ENCODE peak calls at places on chromosomes 16 and 17, in seven cellular contexts. J is prostate gland, R is left ventricle myocardium inferior, C is adrenal gland, X is cardiac muscle cell, W is stomach, P is OCI-LY7. K is an unnamed sample. For H3K4me1, the result is how much of the 10 kb centered on the place peaks cover.

GRCh38 chr16:23072084-23072599 is 77.1 kb downstream of the USP31 start:
- DNase-seq in R (peak), X (peak), J (peak), C (peak), W (peak), P (no peak), K (peak)

GRCh38 chr17:681738-682137 is 32.9 kb downstream of the VPS53 start:
- DNase-seq in R (no peak), C (no peak), X (peak), P (no peak), W (no peak), J (no peak), K (no peak)

GRCh38 chr17:40320771-40321501 is 12.0 kb downstream of the RARA start:
- DNase-seq in R (peak), C (no peak), X (peak), W (no peak), P (no peak), J (no peak), K (no peak)

GRCh38 chr16:66640724-66641314 is 36.3 kb downstream of the CMTM3 start:
- DNase-seq in R (no peak), C (peak), W (no peak), J (no peak), P (no peak), X (no peak), K (no peak)

GRCh38 chr16:56389554-56389953 is 35.8 kb downstream of the AMFR start:
- DNase-seq in P (no peak), C (no peak), J (no peak), R (no peak), W (no peak), X (peak), K (peak)

GRCh38 chr17:74408262-74408661 is 23.6 kb upstream of the GPRC5C start:
- DNase-seq in X (peak), C (no peak), J (no peak), P (peak), W (peak), R (no peak), K (no peak)

GRCh38 chr16:89123001-89123830 is 29.6 kb downstream of the ACSF3 start:
- DNase-seq in R (peak), J (no peak), W (no peak), C (no peak), X (no peak), P (no peak), K (no peak)

GRCh38 chr17:5121186-5121841 is 5.5 kb downstream of the USP6 start:
- DNase-seq in W (peak), C (no peak), X (no peak), P (no peak), R (no peak), J (no peak), K (no peak)

GRCh38 chr16:30910427-30911029 is 12.8 kb upstream of the FBXL19 start:
- DNase-seq in J (no peak), P (no peak), C (no peak), R (no peak), W (no peak), X (no peak), K (peak)

GRCh38 chr16:10539793-10540192 is 40.6 kb downstream of the EMP2 start:
- DNase-seq in J (no peak), R (no peak), P (no peak), W (no peak), C (no peak), X (no peak), K (no peak)

GRCh38 chr16:59385953-59386352 is 651.8 kb upstream of the GOT2 start:
- DNase-seq in R (no peak), C (peak), W (no peak), J (no peak), X (peak), P (no peak), K (no peak)

GRCh38 chr17:62724398-62725146 is 83.5 kb downstream of the MARCHF10 start:
- DNase-seq in P (peak), J (peak), C (no peak), R (no peak), W (no peak), X (no peak), K (peak)

GRCh38 chr17:78862073-78863023 is 21.7 kb upstream of the USP36 start:
- DNase-seq in X (peak), C (peak), J (no peak), W (peak), P (no peak), R (peak), K (peak)

GRCh38 chr17:80785477-80786178 is 206.0 kb upstream of the CHMP6 start:
- DNase-seq in J (no peak), C (peak), X (no peak), R (no peak), P (no peak), W (no peak), K (no peak)

GRCh38 chr17:65005858-65006257 is 50.7 kb downstream of the GNA13 start:
- DNase-seq in R (no peak), J (no peak), C (peak), W (no peak), X (no peak), P (no peak), K (no peak)

GRCh38 chr16:52492789-52493357 is 54.1 kb downstream of the TOX3 start:
- DNase-seq in W (no peak), X (no peak), P (no peak), C (no peak), R (no peak), J (no peak), K (no peak)

GRCh38 chr17:65785109-65785508 is 223.7 kb upstream of the AXIN2 start:
- DNase-seq in X (peak), J (peak), C (no peak), P (no peak), R (no peak), W (no peak), K (peak)

GRCh38 chr16:66359811-66360608 is 6.5 kb upstream of the CDH5 start:
- DNase-seq in P (no peak), C (peak), J (no peak), W (no peak), R (peak), X (peak), K (no peak)

GRCh38 chr17:76872221-76872873 is 4.1 kb downstream of the MGAT5B start:
- DNase-seq in R (no peak), W (no peak), X (peak), J (no peak), C (no peak), P (no peak), K (peak)

GRCh38 chr17:57534863-57535651 is 210.0 kb downstream of the CCDC182 start:
- DNase-seq in X (peak), J (peak), R (no peak), P (no peak), W (no peak), C (peak), K (no peak)

GRCh38 chr17:76732734-76733617 is 4.2 kb downstream of the SRSF2 start:
- DNase-seq in R (no peak), C (no peak), W (no peak), X (peak), P (peak), J (no peak), K (no peak)

GRCh38 chr17:37650419-37651003 is 7.3 kb upstream of the DDX52 start:
- DNase-seq in X (peak), P (peak), J (no peak), W (no peak), C (peak), R (no peak), K (no peak)

GRCh38 chr17:74233937-74234336 is 20.6 kb downstream of the TTYH2 start:
- DNase-seq in J (no peak), C (no peak), W (no peak), R (no peak), X (no peak), P (no peak), K (no peak)

GRCh38 chr16:79653337-79654000 is 52.9 kb upstream of the MAF start:
- DNase-seq in W (no peak), J (no peak), C (peak), P (no peak), X (peak), R (peak), K (no peak)

GRCh38 chr16:49776085-49776501 is 79.8 kb downstream of the ZNF423 start:
- DNase-seq in P (no peak), C (no peak), W (no peak), R (peak), X (peak), J (no peak), K (no peak)

GRCh38 chr16:89045181-89045815 is 48.4 kb upstream of the ACSF3 start:
- DNase-seq in W (no peak), C (no peak), P (no peak), R (peak), X (no peak), J (no peak), K (no peak)

GRCh38 chr17:68288804-68289203 is 2.1 kb downstream of the SLC16A6 start:
- DNase-seq in X (no peak), C (no peak), W (no peak), P (peak), R (no peak), J (no peak), K (no peak)

GRCh38 chr17:63680700-63681099 is 19.2 kb downstream of the LIMD2 start:
- DNase-seq in C (no peak), W (no peak), X (no peak), R (no peak), J (no peak), P (no peak), K (no peak)

GRCh38 chr16:50160495-50161164 is 7.5 kb downstream of the TENT4B start:
- DNase-seq in X (peak), R (no peak), C (no peak), P (no peak), J (no peak), W (no peak), K (no peak)

GRCh38 chr16:89536886-89537548 is 23.5 kb upstream of the RPL13 start:
- DNase-seq in R (no peak), P (no peak), C (no peak), X (no peak), J (no peak), W (no peak), K (no peak)

GRCh38 chr16:47519996-47520679 is 59.0 kb downstream of the PHKB start:
- DNase-seq in X (no peak), C (no peak), J (no peak), W (no peak), P (no peak), R (no peak), K (no peak)

GRCh38 chr17:79002291-79002690 is 7.3 kb downstream of the CANT1 start:
- DNase-seq in W (no peak), X (no peak), J (no peak), P (no peak), C (no peak), R (no peak), K (no peak)

GRCh38 chr17:48002920-48003685 is 32.2 kb downstream of the CDK5RAP3 start:
- DNase-seq in R (no peak), W (no peak), P (no peak), X (no peak), J (no peak), C (peak), K (no peak)

GRCh38 chr17:65548570-65548969 is 12.9 kb downstream of the AXIN2 start:
- DNase-seq in P (no peak), X (no peak), W (no peak), J (no peak), C (no peak), R (no peak), K (no peak)

GRCh38 chr16:49464877-49465504 is 91.4 kb downstream of the C16orf78 start:
- DNase-seq in J (no peak), R (no peak), X (no peak), W (peak), C (peak), P (peak), K (no peak)

GRCh38 chr17:46982577-46982976 is 3.5 kb upstream of the RPRML start:
- DNase-seq in J (no peak), X (no peak), R (no peak), P (no peak), W (no peak), C (no peak), K (no peak)

DNA sequence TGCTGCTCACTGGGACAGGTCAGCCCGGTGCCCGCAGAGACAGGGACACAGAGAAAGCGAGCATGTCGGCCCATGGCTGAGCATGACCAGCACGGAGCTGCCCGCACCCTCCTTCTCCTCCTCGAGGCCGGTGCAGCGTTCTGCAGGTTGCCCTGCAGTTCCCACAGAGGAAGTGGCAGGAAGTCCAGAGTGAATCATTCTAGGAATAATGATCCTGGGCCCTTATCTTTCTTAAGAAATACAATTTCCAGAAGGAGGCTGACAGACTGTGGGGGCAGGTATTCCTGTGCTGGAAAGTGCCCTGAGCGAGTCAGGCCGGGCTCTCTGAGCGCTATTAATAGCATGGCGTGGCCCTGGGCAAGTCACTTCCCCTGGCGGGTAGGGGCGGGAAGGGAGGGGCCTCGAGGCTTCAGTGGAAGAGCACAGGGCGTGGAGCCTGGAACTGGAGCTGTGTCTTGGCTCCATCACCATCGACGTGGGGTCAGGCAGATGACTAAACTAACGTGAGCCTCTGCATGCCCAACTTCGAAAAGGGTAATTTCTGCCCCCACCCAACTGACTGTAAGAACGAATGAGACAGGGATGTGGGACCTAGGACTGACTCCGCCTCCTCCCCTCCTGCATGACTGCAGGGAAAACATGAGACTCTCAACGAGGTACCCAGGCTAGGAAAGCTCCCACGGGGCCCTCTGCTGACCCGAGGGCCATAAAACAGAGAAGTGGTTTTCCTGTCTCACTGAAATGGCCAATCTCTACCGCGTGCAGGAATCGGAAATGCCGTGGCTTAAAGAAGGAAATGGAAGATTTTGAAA is 9.8 kb downstream of the TMEM204 start:
- DNase-seq in J (no peak), W (peak), C (peak), R (peak), P (peak), X (peak), K (peak)
- TF ChIP-seq CTCF in J (no peak), W (no peak), C (peak), R (no peak), P (no peak), X (peak), K (peak)

GRCh38 chr17:17059301-17059890 is 17.1 kb downstream of the MPRIP start:
- DNase-seq in R (no peak), P (no peak), C (peak), W (no peak), J (no peak), X (no peak), K (no peak)
- H3K4me1 ChIP-seq in R (half or more), P (under half), C (under half), W (half or more), J (under half), X (under half), K (under half)

GRCh38 chr16:86777098-86777946 is 199.0 kb downstream of the FOXL1 start:
- DNase-seq in J (no peak), C (no peak), R (no peak), W (no peak), P (no peak), X (no peak), K (peak)
- TF ChIP-seq CTCF in J (no peak), C (no peak), R (no peak), W (no peak), P (no peak), X (no peak), K (no peak)

GRCh38 chr17:16573466-16573865 is 4.5 kb upstream of the ZNF287 start:
- DNase-seq in P (no peak), R (no peak), X (no peak), J (no peak), C (no peak), W (no peak), K (no peak)
- H3K4me1 ChIP-seq in P (under half), R (under half), X (under half), J (under half), C (under half), W (under half), K (under half)

GRCh38 chr17:15446036-15446435 is 21.4 kb downstream of the CDRT4 start:
- DNase-seq in C (no peak), R (no peak), P (no peak), J (no peak), W (no peak), X (no peak), K (no peak)
- TF ChIP-seq CTCF in C (no peak), R (no peak), P (peak), J (no peak), W (no peak), X (peak), K (peak)

GRCh38 chr16:27198451-27199234 is 4.7 kb upstream of the KDM8 start:
- DNase-seq in X (no peak), R (no peak), J (no peak), W (no peak), P (no peak), C (no peak), K (no peak)
- H3K4me1 ChIP-seq in X (under half), R (under half), J (under half), W (under half), P (under half), C (under half), K (under half)

GRCh38 chr16:74998481-74999207 is at the start of gene ZNRF1:
- DNase-seq in X (peak), R (peak), C (peak), J (peak), P (peak), W (peak), K (peak)

GRCh38 chr16:75002474-75002873 is 3.6 kb downstream of the ZNRF1 start:
- DNase-seq in J (no peak), C (no peak), X (no peak), R (no peak), P (no peak), W (no peak), K (no peak)

GRCh38 chr16:74999208-74999682 is 421 bp downstream of the ZNRF1 start:
- DNase-seq in J (peak), C (no peak), R (peak), P (no peak), W (no peak), X (peak), K (no peak)

GRCh38 chr16:75000481-75001081 is 1.8 kb downstream of the ZNRF1 start:
- DNase-seq in P (no peak), J (no peak), W (no peak), X (peak), C (no peak), R (no peak), K (no peak)

DNA sequence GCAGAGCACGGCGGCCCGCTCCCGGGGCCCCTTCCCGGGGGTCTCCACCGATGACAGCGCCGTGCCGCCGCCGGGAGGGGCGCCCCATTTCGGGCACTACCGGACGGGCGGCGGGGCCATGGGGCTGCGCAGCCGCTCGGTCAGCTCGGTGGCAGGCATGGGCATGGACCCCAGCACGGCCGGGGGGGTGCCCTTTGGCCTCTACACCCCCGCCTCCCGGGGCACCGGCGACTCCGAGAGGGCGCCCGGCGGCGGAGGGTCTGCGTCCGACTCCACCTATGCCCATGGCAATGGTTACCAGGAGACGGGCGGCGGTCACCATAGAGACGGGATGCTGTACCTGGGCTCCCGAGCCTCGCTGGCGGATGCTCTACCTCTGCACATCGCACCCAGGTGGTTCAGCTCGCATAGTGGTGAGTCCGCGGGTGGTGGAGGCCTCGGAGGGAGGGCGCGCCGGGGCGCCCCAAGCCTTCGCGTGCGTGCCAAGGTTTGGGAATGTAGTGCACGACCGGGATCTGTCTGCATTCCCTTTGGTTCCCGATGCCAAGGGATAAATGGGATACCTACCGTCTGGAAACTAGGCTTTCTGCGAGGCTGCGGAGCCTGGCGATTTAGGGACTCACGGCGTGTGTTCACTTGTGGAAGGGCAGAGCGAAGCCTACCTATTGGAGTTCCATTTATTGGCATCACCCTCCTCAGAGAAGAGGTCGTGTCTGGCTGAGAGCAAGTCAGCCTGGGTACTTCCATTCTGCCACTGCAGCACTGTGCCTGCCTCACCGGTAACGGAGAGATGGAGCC is 1.1 kb downstream of the ZNRF1 start:
- DNase-seq in W (peak), J (peak), C (peak), R (peak), P (peak), X (peak), K (no peak)
- TF ChIP-seq CTCF in W (no peak), J (no peak), C (no peak), R (no peak), P (no peak), X (no peak), K (no peak)

K was measured in foreskin keratinocyte.